ENCODE peak calls at places on chromosomes 7 and 10, in eight cellular contexts. T is RWPE2, H is AG10803, W is fibroblast of lung, A is sigmoid colon, Y is esophagus squamous epithelium, S is B cell, J is osteoblast. R is an unnamed sample.

GRCh38 chr10:18607503-18607902 is 43.9 kb downstream of the NSUN6 start:
- DNase-seq in S (no peak), A (peak; percentile 74), J (peak; percentile 89), T (peak; percentile 74), Y (no peak), W (peak; percentile 95), H (peak; percentile 83), R (no peak)

GRCh38 chr10:108360187-108360586 is 1195.7 kb upstream of the SORCS1 start:
- DNase-seq in H (peak; percentile 27), J (no peak), A (no peak), Y (no peak), S (no peak), W (no peak), T (no peak), R (no peak)

GRCh38 chr10:96420610-96421009 is 61.8 kb upstream of the OPALIN start:
- DNase-seq in Y (no peak), T (no peak), H (no peak), S (no peak), W (no peak), A (no peak), J (no peak), R (no peak)

GRCh38 chr10:129090618-129091366 is 376.2 kb upstream of the MGMT start:
- DNase-seq in W (peak; percentile 66), T (no peak), A (no peak), H (no peak), S (no peak), Y (no peak), J (no peak), R (no peak)

GRCh38 chr10:18501198-18501597 is 150.2 kb downstream of the NSUN6 start:
- DNase-seq in J (peak; percentile 83), T (no peak), A (no peak), H (peak; percentile 21), W (peak; percentile 24), S (no peak), Y (no peak), R (no peak)

GRCh38 chr10:90751107-90751997 is 106.5 kb downstream of the HTR7 start:
- DNase-seq in A (no peak), H (peak; percentile 20), S (peak; percentile 60), Y (no peak), J (peak; percentile 39), W (peak; percentile 55), T (no peak), R (peak; percentile 30)

GRCh38 chr10:46048152-46048551 is 2.1 kb upstream of the MSMB start:
- DNase-seq in T (no peak), J (no peak), Y (no peak), H (no peak), S (no peak), A (no peak), W (no peak), R (no peak)

GRCh38 chr10:94991243-94991888 is 52.9 kb downstream of the CYP2C9 start:
- DNase-seq in Y (no peak), S (no peak), H (no peak), T (no peak), A (no peak), J (no peak), W (no peak), R (no peak)

GRCh38 chr7:94252971-94253370 is 141.7 kb upstream of the COL1A2 start:
- DNase-seq in Y (no peak), H (no peak), A (no peak), W (peak; percentile 12), J (no peak), T (no peak), S (no peak), R (no peak)

GRCh38 chr7:95141755-95142154 is 182.6 kb downstream of the PON1 start:
- DNase-seq in J (no peak), A (no peak), H (no peak), S (no peak), W (peak; percentile 1), Y (no peak), T (no peak), R (no peak)

GRCh38 chr10:93124580-93125318 is 51.1 kb downstream of the CYP26A1 start:
- DNase-seq in W (no peak), A (no peak), S (peak; percentile 24), Y (no peak), H (no peak), J (no peak), T (no peak), R (no peak)

GRCh38 chr10:75683158-75683557 is 251.7 kb downstream of the LRMDA start:
- DNase-seq in Y (no peak), W (peak; percentile 51), S (no peak), H (no peak), J (no peak), A (peak; percentile 84), T (no peak), R (no peak)

GRCh38 chr10:132836248-132836831 is 50.4 kb upstream of the NKX6-2 start:
- DNase-seq in W (no peak), S (no peak), A (peak; percentile 64), J (peak; percentile 86), T (no peak), Y (no peak), H (no peak), R (no peak)

GRCh38 chr10:10471758-10472157 is 545.9 kb upstream of the CELF2 start:
- DNase-seq in J (no peak), H (no peak), W (no peak), S (no peak), T (no peak), Y (no peak), A (no peak), R (no peak)

GRCh38 chr10:60236869-60237524 is 152.7 kb downstream of the ANK3 start:
- DNase-seq in J (peak; percentile 32), A (peak; percentile 74), T (no peak), H (peak; percentile 63), S (peak; percentile 83), W (no peak), Y (peak; percentile 5), R (no peak)

GRCh38 chr10:102773986-102774385 is 30.2 kb downstream of the WBP1L start:
- DNase-seq in W (no peak), H (peak; percentile 39), T (no peak), J (peak; percentile 23), Y (no peak), A (no peak), S (no peak), R (no peak)

GRCh38 chr10:20768849-20769248 is 128.3 kb downstream of the NEBL start:
- DNase-seq in J (no peak), S (no peak), A (no peak), T (no peak), Y (no peak), W (peak; percentile 66), H (peak; percentile 6), R (no peak)

GRCh38 chr10:44963772-44964633 is 4.4 kb downstream of the RASSF4 start:
- DNase-seq in T (no peak), A (peak; percentile 87), H (no peak), Y (no peak), S (no peak), W (peak; percentile 58), J (no peak), R (peak; percentile 67)

GRCh38 chr7:29017666-29018065 is 59.5 kb upstream of the TRIL start:
- DNase-seq in W (peak; percentile 18), A (no peak), Y (no peak), H (peak; percentile 16), T (no peak), S (no peak), J (peak; percentile 65), R (no peak)

GRCh38 chr10:58818889-58819288 is 306.2 kb downstream of the BICC1 start:
- DNase-seq in T (no peak), A (no peak), J (no peak), Y (no peak), W (peak; percentile 96), S (no peak), H (peak; percentile 78), R (no peak)
- TF ChIP-seq CTCF in T (peak; percentile 68), A (no peak), J (peak; percentile 16), Y (no peak), W (peak; percentile 10), S (no peak), H (no peak), R (no peak)

GRCh38 chr7:2954433-2954853 is 89.2 kb downstream of the CARD11 start:
- DNase-seq in Y (no peak), T (no peak), W (no peak), H (no peak), S (no peak), A (peak; percentile 42), J (peak; percentile 53), R (no peak)
- TF ChIP-seq CTCF in Y (no peak), T (no peak), W (no peak), H (no peak), S (no peak), A (no peak), J (no peak), R (no peak)

GRCh38 chr7:231030-231857 is 38.9 kb downstream of the FAM20C start:
- DNase-seq in S (no peak), J (no peak), Y (no peak), T (no peak), W (no peak), H (no peak), A (peak; percentile 73), R (no peak)
- TF ChIP-seq CTCF in S (no peak), J (peak; percentile 27), Y (peak; percentile 7), T (no peak), W (peak; percentile 5), H (peak; percentile 17), A (peak; percentile 8), R (peak; percentile 38)

GRCh38 chr7:123796568-123796967 is 47.8 kb upstream of the WASL start:
- DNase-seq in H (no peak), W (no peak), T (no peak), J (no peak), A (no peak), S (no peak), Y (no peak), R (no peak)

GRCh38 chr7:123802249-123802648 is 42.7 kb upstream of the HYAL4 start:
- DNase-seq in H (no peak), W (no peak), Y (no peak), T (no peak), S (no peak), J (no peak), A (no peak), R (no peak)

GRCh38 chr7:123795917-123796316 is 47.1 kb upstream of the WASL start:
- DNase-seq in Y (no peak), J (no peak), T (no peak), W (no peak), A (no peak), S (no peak), H (no peak), R (no peak)

GRCh38 chr7:123798527-123799188 is 46.3 kb upstream of the HYAL4 start:
- DNase-seq in W (peak; percentile 3), J (no peak), A (no peak), S (no peak), H (no peak), T (no peak), Y (no peak), R (no peak)

DNA sequence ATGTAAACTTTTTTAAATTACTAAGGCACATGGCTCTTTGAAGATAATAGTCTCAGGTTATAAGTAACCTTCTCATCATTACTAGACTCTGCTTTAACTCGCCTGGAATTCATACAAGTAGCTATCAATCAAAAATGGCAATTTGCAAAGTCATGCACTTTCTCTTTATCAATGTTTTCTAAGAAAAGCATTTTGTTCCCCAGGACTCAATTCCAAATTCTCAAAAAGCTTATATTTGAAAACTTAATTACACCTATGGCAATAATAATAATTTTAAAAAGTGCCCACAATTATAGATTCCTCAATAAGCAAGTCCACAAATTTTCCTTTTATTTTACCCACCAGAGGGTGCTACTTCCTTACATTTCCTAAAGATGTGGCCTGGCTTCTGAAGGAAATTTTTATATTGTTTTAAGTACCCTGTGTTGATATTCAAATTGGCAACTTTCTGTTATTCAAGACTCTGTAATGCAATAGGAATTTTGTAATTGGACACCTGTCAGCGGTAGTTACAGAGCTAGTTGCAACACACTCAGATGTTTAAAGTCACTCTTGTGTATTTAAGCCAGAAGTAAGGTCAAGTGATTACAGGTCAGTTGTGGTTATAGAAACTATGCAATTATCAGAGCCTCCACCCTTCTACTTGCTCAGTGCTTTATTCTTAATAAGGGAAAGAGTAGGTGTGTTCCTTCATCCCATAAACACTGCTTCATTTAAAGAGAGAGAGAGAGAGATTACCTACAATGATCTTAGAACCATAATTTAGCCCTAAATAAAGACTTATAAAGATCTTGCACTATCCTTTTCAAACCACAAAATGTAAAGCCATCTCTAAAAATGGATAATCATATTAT is 47.1 kb upstream of the HYAL4 start:
- DNase-seq in W (peak; percentile 94), A (no peak), T (no peak), H (peak; percentile 67), J (peak; percentile 68), Y (no peak), S (peak; percentile 6), R (no peak)
- TF ChIP-seq CTCF in W (peak; percentile 33), A (no peak), T (peak; percentile 84), H (peak; percentile 55), J (peak; percentile 56), Y (peak; percentile 52), S (peak; percentile 35), R (peak; percentile 77)

R was measured in neural crest cell.